ENCODE peak calls at places on chromosome 14, in eight cellular contexts. W is SIG-M5; K is stimulated activated effector memory CD8-positive, alpha-beta T cell treated with anti-CD3 and anti-CD28 coated beads, Interleukin-12 subunit alpha, Interleukin-12 subunit beta, amount 100 ng/mL, for 72 hours; I is Peyer's patch; C is T-helper 1 cell; F is HuH-7.5; P is activated T-helper 1 cell treated with anti-CD3 and anti-CD28 coated beads, Interleukin-2, amount 50 U/mL, for 16 hours; O is T-helper 9 cell. S is an unnamed sample.

GRCh38 chr14:68568907-68569545 is 223.8 kb downstream of the ZFP36L1 start:
- DNase-seq in W (no peak), K (no peak), I (no peak), C (no peak), F (no peak), P (no peak), O (no peak), S (no peak)

GRCh38 chr14:32606297-32606696 is 277.2 kb downstream of the AKAP6 start:
- DNase-seq in W (no peak), K (no peak), I (no peak), C (no peak), F (no peak), P (no peak), O (no peak), S (no peak)

GRCh38 chr14:55074662-55075061 is 23.2 kb downstream of the MAPK1IP1L start:
- DNase-seq in W (no peak), K (no peak), I (no peak), C (peak; percentile 25), F (no peak), P (no peak), O (no peak), S (no peak)

GRCh38 chr14:54623279-54624004 is 56.5 kb downstream of the SAMD4A start:
- DNase-seq in W (no peak), K (no peak), I (no peak), C (no peak), F (no peak), P (no peak), O (no peak), S (no peak)

GRCh38 chr14:51607677-51608076 is 44.0 kb upstream of the FRMD6 start:
- DNase-seq in W (no peak), K (no peak), I (no peak), C (no peak), F (no peak), P (no peak), O (no peak), S (peak; percentile 67)

GRCh38 chr14:58198086-58198485 is 1.9 kb upstream of the ACTR10 start:
- DNase-seq in W (no peak), K (no peak), I (no peak), C (no peak), F (no peak), P (no peak), O (no peak), S (no peak)

GRCh38 chr14:92258934-92259333 is 64.0 kb upstream of the SLC24A4 start:
- DNase-seq in W (no peak), K (no peak), I (no peak), C (no peak), F (no peak), P (no peak), O (no peak), S (no peak)

GRCh38 chr14:98130691-98131090 is 1141.3 kb downstream of the BCL11B start:
- DNase-seq in W (no peak), K (no peak), I (no peak), C (no peak), F (no peak), P (no peak), O (no peak), S (no peak)

GRCh38 chr14:22047105-22047504 is 373.5 kb upstream of the OR4E1 start:
- DNase-seq in W (no peak), K (no peak), I (no peak), C (peak; percentile 60), F (peak; percentile 4), P (no peak), O (no peak), S (no peak)

GRCh38 chr14:75059642-75060041 is 4.2 kb downstream of the ACYP1 start:
- DNase-seq in W (no peak), K (no peak), I (no peak), C (no peak), F (no peak), P (no peak), O (no peak), S (no peak)

GRCh38 chr14:77183896-77184295 is 2.3 kb downstream of the TMEM63C start:
- DNase-seq in W (no peak), K (no peak), I (no peak), C (no peak), F (no peak), P (no peak), O (no peak), S (no peak)

GRCh38 chr14:76909266-76909665 is 83.1 kb downstream of the LRRC74A start:
- DNase-seq in W (no peak), K (no peak), I (no peak), C (no peak), F (no peak), P (no peak), O (no peak), S (no peak)

GRCh38 chr14:90608281-90608680 is 207.9 kb downstream of the TTC7B start:
- DNase-seq in W (no peak), K (no peak), I (no peak), C (no peak), F (no peak), P (no peak), O (no peak), S (no peak)

GRCh38 chr14:65849558-65849957 is 437.0 kb downstream of the FUT8 start:
- DNase-seq in W (no peak), K (no peak), I (no peak), C (no peak), F (no peak), P (no peak), O (no peak), S (no peak)

GRCh38 chr14:77065851-77066554 is 32.1 kb upstream of the CIPC start:
- DNase-seq in W (no peak), K (no peak), I (no peak), C (no peak), F (no peak), P (no peak), O (no peak), S (no peak)

GRCh38 chr14:23076785-23077408 is 18.0 kb downstream of the ACIN1 start:
- DNase-seq in W (no peak), K (no peak), I (no peak), C (no peak), F (no peak), P (no peak), O (no peak), S (no peak)